ENCODE peak calls at places on chromosomes 11 and 22, in four cellular contexts. N is GM23338, J is GM23248, K is HCT116. A is an unnamed sample.

GRCh38 chr11:116471608-116472007 is 301.2 kb downstream of the BUD13 start:
- DNase-seq in N (no peak), J (peak; percentile 21), K (peak; percentile 32), A (no peak)

GRCh38 chr11:71207563-71207962 is 44.8 kb downstream of the SHANK2 start:
- DNase-seq in N (no peak), J (no peak), K (no peak), A (no peak)

GRCh38 chr11:119361056-119361787 is 14.7 kb upstream of the MFRP start:
- DNase-seq in N (peak; percentile 88), J (peak; percentile 92), K (peak; percentile 79), A (peak; percentile 78)

GRCh38 chr22:49550766-49551362 is 276.8 kb downstream of the BRD1 start:
- DNase-seq in N (no peak), J (no peak), K (no peak), A (no peak)

GRCh38 chr22:44698531-44699421 is 3.2 kb upstream of the PRR5 start:
- DNase-seq in N (peak; percentile 71), J (peak; percentile 94), K (no peak), A (no peak)

GRCh38 chr11:10666976-10667892 is 26.3 kb downstream of the IRAG1 start:
- DNase-seq in N (no peak), J (peak; percentile 64), K (no peak), A (no peak)

GRCh38 chr11:79440451-79441158 is at the start of gene TENM4:
- DNase-seq in N (peak; percentile 49), J (peak; percentile 61), K (no peak), A (no peak)

GRCh38 chr22:39244073-39244495 is 698 bp downstream of the PDGFB start:
- DNase-seq in N (no peak), J (peak; percentile 24), K (no peak), A (no peak)

GRCh38 chr11:130636672-130637463 is 188.4 kb downstream of the ADAMTS15 start:
- DNase-seq in N (no peak), J (peak; percentile 91), K (peak; percentile 16), A (no peak)

GRCh38 chr11:8069771-8070170 is 11.2 kb upstream of the TUB start:
- DNase-seq in N (no peak), J (no peak), K (no peak), A (no peak)
- H3K4me1 ChIP-seq in N (peaks cover 29% of the 10 kb centered on the region), J (peaks cover 16% of the 10 kb centered on the region), K (peaks cover 15% of the 10 kb centered on the region), A (peaks cover 5% of the 10 kb centered on the region)

GRCh38 chr11:110435780-110436717 is 6.3 kb downstream of the FDX1 start:
- DNase-seq in N (no peak), J (peak; percentile 40), K (no peak), A (peak; percentile 19)

GRCh38 chr11:110434952-110435779 is 5.4 kb downstream of the FDX1 start:
- DNase-seq in N (peak; percentile 69), J (peak; percentile 40), K (peak; percentile 24), A (peak; percentile 47)

GRCh38 chr11:110432713-110433392 is 3.1 kb downstream of the FDX1 start:
- DNase-seq in N (no peak), J (no peak), K (no peak), A (no peak)

GRCh38 chr11:110433393-110434333 is 3.9 kb downstream of the FDX1 start:
- DNase-seq in N (peak; percentile 48), J (peak; percentile 56), K (no peak), A (peak; percentile 48)

GRCh38 chr11:110438017-110438416 is 8.3 kb downstream of the FDX1 start:
- DNase-seq in N (no peak), J (no peak), K (no peak), A (no peak)
- H3K79me2 ChIP-seq in N (peaks cover 50% of the 10 kb centered on the region), J (peaks cover 72% of the 10 kb centered on the region), K (peaks cover 54% of the 10 kb centered on the region), A (peaks cover 59% of the 10 kb centered on the region)

GRCh38 chr11:77180346-77180745 is 52.3 kb downstream of the MYO7A start:
- DNase-seq in N (no peak), J (no peak), K (no peak), A (no peak)
- TF ChIP-seq EZH2phosphoT487 in N (no peak), J (no peak), K (no peak), A (no peak)

GRCh38 chr22:46578251-46578823 is 40.9 kb upstream of the CELSR1 start:
- DNase-seq in N (no peak), J (peak; percentile 26), K (no peak), A (no peak)

GRCh38 chr22:46580940-46581579 is 39.1 kb upstream of the GRAMD4 start:
- DNase-seq in N (no peak), J (no peak), K (no peak), A (no peak)

GRCh38 chr22:46578824-46579561 is 41.2 kb upstream of the GRAMD4 start:
- DNase-seq in N (no peak), J (peak; percentile 58), K (no peak), A (no peak)

GRCh38 chr22:46581580-46582244 is 38.5 kb upstream of the GRAMD4 start:
- DNase-seq in N (no peak), J (no peak), K (no peak), A (no peak)

GRCh38 chr22:46579751-46580449 is 40.3 kb upstream of the GRAMD4 start:
- DNase-seq in N (no peak), J (no peak), K (no peak), A (no peak)
- H3K4me1 ChIP-seq in N (peaks cover 22% of the 10 kb centered on the region), J (peaks cover 7% of the 10 kb centered on the region), K (peaks cover 47% of the 10 kb centered on the region), A (peaks cover 41% of the 10 kb centered on the region)

GRCh38 chr22:24021304-24021703 is 10.2 kb downstream of the CABIN1 start:
- DNase-seq in N (no peak), J (no peak), K (no peak), A (no peak)
- H3K79me2 ChIP-seq in N (peaks cover 48% of the 10 kb centered on the region), J (peaks cover 100% of the 10 kb centered on the region), K (peaks cover 88% of the 10 kb centered on the region), A (peaks cover 45% of the 10 kb centered on the region)

GRCh38 chr11:122803716-122804115 is 34.6 kb upstream of the CRTAM start:
- DNase-seq in N (no peak), J (peak; percentile 43), K (no peak), A (no peak)
- TF ChIP-seq EZH2phosphoT487 in N (no peak), J (no peak), K (no peak), A (no peak)

A was measured in OCI-LY7.